ENCODE peak calls at places on chromosome 1, in eight cellular contexts. V, X, W, P, E, R, M and O are unnamed samples. For H3K4me1, the result is how much of the 10 kb centered on the place peaks cover.

GRCh38 chr1:117564227-117565082 is 41.4 kb upstream of the TENT5C start:
- DNase-seq in P (no peak), M (no peak), V (no peak), R (no peak), X (no peak), E (peak), W (no peak), O (no peak)

GRCh38 chr1:69121708-69122107 is 446.0 kb upstream of the LRRC7 start:
- DNase-seq in X (no peak), E (no peak), W (no peak), P (no peak), R (no peak), V (no peak), M (no peak), O (no peak)

GRCh38 chr1:16451868-16452528 is 11.5 kb downstream of the NECAP2 start:
- DNase-seq in P (no peak), R (no peak), X (no peak), W (no peak), M (peak), V (no peak), E (no peak), O (no peak)

GRCh38 chr1:98460136-98460535 is 201.4 kb upstream of the SNX7 start:
- DNase-seq in R (no peak), M (no peak), P (no peak), V (no peak), W (no peak), X (no peak), E (no peak), O (no peak)

GRCh38 chr1:232306269-232306911 is 323.5 kb downstream of the SIPA1L2 start:
- DNase-seq in E (no peak), M (peak), X (peak), W (no peak), R (no peak), P (no peak), V (no peak), O (peak)

GRCh38 chr1:2430592-2430973 is 18.2 kb upstream of the PEX10 start:
- DNase-seq in X (no peak), E (no peak), R (peak), P (no peak), M (no peak), V (no peak), W (no peak), O (no peak)

GRCh38 chr1:167442854-167443565 is 75.3 kb downstream of the CD247 start:
- DNase-seq in R (no peak), V (no peak), E (no peak), X (no peak), P (no peak), W (no peak), M (no peak), O (no peak)

GRCh38 chr1:156394835-156395461 is 25.9 kb downstream of the RHBG start:
- DNase-seq in V (no peak), P (no peak), R (no peak), M (no peak), W (no peak), E (no peak), X (no peak), O (no peak)

GRCh38 chr1:33743221-33743998 is 120.5 kb upstream of the HMGB4 start:
- DNase-seq in E (no peak), P (no peak), R (no peak), M (no peak), X (no peak), W (no peak), V (no peak), O (no peak)

GRCh38 chr1:41662656-41663437 is 178.4 kb upstream of the EDN2 start:
- DNase-seq in X (peak), P (peak), R (peak), M (peak), V (peak), W (no peak), E (no peak), O (peak)

GRCh38 chr1:231803353-231803752 is 176.8 kb downstream of the DISC1 start:
- DNase-seq in M (no peak), V (no peak), P (peak), R (no peak), E (no peak), X (no peak), W (no peak), O (peak)

DNA sequence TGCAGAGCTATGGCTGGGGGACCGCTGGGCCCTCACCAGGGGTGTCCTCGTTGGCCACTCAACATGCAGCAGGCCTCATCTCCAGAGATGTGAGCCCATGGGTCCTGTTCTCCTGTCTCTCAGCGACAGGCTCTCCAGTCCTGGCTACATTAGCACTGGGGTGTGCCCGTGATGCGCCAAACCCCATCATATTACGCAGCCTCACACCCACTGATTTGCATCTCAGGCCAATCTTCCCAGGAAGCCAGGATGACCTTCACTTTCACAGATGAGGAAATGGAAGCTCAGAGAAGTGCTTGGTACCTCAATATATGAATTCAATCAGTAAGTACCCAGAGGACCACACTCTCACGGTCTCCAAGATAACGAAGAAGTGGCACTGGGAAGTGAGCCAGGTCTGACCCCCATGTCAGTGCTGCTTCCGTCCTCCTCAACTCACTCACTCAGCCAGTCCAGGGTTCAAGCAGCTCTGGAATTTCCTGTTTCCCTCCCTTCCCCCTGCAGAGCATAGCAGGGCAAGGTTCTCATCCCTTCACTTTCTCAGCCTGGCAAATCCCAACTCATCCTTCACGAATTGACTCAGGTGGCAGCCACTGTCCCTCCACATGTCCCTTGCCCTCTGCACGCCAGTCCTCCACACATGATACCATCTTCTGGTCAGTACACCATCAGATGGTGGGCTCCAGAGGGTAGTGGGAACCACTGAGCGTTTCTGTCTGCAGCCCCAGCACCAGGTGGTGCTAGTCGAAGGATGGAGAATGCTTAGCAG is 28.9 kb upstream of the EVA1B start:
- DNase-seq in E (no peak), X (no peak), P (no peak), M (no peak), W (no peak), R (no peak), V (no peak), O (no peak)
- TF ChIP-seq POLR2A in E (no peak), X (no peak), P (no peak), M (no peak), W (no peak), R (no peak), V (no peak), O (no peak)

GRCh38 chr1:214476958-214477870 is 74.2 kb downstream of the PTPN14 start:
- DNase-seq in R (no peak), M (no peak), W (no peak), X (no peak), P (no peak), V (no peak), E (no peak), O (no peak)
- H3K4me1 ChIP-seq in R (under half), M (under half), W (under half), X (under half), P (half or more), V (half or more), E (under half), O (half or more)

DNA sequence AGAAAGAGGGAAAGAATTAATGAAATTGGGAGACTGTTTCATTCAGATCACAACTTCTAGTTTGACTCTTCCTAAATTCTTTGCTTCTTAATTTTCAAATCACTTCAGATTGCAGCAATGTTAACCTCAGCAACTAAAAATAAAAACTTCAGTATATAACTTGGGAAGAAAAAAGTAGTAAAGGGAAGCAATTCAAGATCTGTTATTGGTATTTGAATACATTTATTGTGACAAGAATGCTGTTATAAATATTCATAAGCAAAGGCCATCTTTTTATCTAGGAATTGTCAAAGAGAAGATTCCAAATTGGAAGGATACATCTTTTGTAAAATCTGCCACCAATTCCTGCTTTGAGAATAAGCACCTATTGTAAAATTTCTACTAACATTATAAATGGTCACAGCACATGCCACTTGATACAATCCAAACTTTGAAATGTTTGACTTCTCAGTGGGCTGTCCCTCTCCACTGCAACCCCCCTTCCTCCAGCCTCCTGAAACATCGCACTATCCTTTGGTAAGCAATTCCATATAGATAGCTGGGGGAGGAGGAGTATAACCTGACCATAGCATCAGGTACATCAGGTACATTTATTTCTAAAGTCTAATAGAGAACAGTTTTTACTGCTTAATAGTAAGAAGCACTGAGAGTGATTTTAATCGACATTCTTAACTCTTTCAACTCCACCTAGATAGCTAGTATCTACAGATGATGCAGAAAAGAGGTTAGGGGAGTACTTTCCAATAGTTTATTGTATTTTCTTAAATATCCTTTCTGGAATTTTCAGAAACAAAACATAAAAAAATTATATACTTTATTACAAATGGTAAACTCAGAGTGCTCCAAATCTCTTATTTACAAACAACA is 3.0 kb downstream of the JUN start:
- DNase-seq in W (no peak), X (no peak), P (no peak), V (no peak), R (no peak), E (no peak), M (no peak), O (no peak)
- TF ChIP-seq POLR2A in W (no peak), X (peak), P (no peak), V (no peak), R (peak), E (peak), M (peak), O (no peak)

DNA sequence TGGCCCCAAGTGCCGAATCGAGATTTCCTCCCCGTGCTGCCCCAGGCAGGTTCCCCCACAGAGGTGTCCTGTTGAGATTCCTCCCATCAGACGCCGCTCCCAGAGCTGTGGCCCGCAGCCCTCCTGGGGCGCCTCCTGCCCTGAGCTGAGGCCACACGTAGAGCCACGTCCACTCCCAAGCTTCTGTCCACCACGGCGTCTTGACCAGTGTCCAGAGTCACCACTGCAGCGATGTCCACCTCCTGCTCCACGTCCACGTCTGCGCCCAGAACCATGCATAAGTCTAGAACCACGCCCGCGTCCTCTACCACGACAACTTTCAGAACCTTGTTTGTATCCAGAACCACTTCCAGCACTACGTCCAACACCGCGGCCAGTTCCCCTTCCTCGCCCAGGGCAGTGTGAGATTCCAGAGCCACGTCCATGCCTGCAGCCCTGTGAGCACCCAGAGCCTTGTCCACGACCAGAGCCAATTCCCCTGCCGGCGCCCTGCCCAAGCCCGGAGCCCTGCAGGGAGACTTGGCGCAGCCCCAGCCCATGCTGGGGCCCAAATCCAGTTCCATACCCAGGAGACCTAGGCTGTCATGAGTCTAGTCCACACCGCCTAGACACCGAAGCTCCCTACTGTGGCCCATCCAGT is 2.8 kb downstream of the KPRP start:
- DNase-seq in M (no peak), R (no peak), E (no peak), V (no peak), X (no peak), P (no peak), W (no peak), O (no peak)
- H3K4me1 ChIP-seq in M (under half), R (under half), E (under half), V (under half), X (under half), P (under half), W (under half), O (under half)

DNA sequence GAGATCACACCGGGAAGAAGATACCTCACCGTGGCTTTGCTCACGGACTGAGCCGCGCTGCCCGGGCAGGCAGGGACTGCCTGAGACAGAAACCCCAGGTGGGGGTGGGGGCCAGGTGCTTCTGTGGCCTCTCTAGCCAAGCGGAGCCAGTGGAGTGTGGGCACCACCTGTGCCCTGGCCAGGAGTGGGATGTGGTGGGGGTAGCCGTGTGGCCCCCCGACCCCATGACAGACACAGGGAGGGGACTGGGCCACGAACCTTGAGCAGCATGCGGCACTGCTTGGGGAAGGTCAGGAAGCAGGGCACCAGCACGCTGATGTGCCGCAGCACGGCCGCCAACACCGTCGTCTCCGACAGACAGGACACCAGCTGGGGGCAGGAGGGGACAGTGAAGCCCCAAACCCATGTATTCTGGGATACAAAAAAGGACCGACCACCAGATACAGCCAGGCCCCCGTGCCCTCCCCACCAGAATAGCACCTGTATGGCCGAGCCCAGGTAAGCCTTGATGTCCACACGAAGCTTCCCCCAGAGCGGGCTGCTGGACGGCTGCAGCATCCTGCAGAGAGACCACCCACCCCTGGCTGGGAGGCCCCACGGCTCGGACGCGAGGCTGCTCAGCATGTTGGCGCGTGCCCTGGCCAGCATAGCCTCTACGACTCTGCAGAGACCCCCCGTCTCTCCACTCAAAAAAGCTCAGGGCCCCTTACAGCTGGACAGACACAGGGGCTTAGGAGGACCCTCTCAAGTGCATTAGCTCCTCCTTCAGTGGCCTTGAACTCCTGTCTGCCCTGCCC is 5.3 kb downstream of the NOC2L start:
- DNase-seq in X (no peak), E (no peak), R (no peak), W (no peak), V (no peak), P (no peak), M (no peak), O (no peak)
- TF ChIP-seq POLR2A in X (no peak), E (no peak), R (no peak), W (no peak), V (no peak), P (no peak), M (no peak), O (no peak)

GRCh38 chr1:225815526-225816178 is 5.7 kb downstream of the EPHX1 start:
- DNase-seq in V (no peak), M (no peak), P (no peak), R (no peak), X (no peak), E (no peak), W (no peak), O (peak)
- H3K4me1 ChIP-seq in V (half or more), M (half or more), P (half or more), R (half or more), X (half or more), E (under half), W (half or more), O (half or more)

GRCh38 chr1:204376919-204377799 is 17.4 kb upstream of the PLEKHA6 start:
- DNase-seq in M (no peak), P (no peak), W (peak), R (peak), E (no peak), V (peak), X (no peak), O (peak)
- TF ChIP-seq POLR2A in M (no peak), P (no peak), W (peak), R (peak), E (no peak), V (peak), X (no peak), O (no peak)

GRCh38 chr1:59415286-59415850 is 118.5 kb downstream of the FGGY start:
- DNase-seq in V (no peak), X (no peak), M (no peak), P (no peak), E (no peak), W (no peak), R (no peak), O (no peak)

GRCh38 chr1:59421232-59421920 is 124.5 kb downstream of the FGGY start:
- DNase-seq in W (no peak), R (no peak), X (no peak), E (no peak), P (no peak), V (no peak), M (no peak), O (no peak)

GRCh38 chr1:59417406-59417805 is 120.5 kb downstream of the FGGY start:
- DNase-seq in M (no peak), E (no peak), R (no peak), W (no peak), V (no peak), X (no peak), P (no peak), O (no peak)

GRCh38 chr1:59415876-59416275 is 119.0 kb downstream of the FGGY start:
- DNase-seq in E (no peak), M (no peak), R (no peak), X (no peak), V (no peak), W (no peak), P (no peak), O (no peak)

GRCh38 chr1:59418361-59418760 is 121.5 kb downstream of the FGGY start:
- DNase-seq in V (no peak), X (no peak), W (no peak), P (no peak), E (no peak), M (no peak), R (no peak), O (no peak)
- H3K4me1 ChIP-seq in V (under half), X (under half), W (under half), P (under half), E (under half), M (under half), R (under half), O (under half)

DNA sequence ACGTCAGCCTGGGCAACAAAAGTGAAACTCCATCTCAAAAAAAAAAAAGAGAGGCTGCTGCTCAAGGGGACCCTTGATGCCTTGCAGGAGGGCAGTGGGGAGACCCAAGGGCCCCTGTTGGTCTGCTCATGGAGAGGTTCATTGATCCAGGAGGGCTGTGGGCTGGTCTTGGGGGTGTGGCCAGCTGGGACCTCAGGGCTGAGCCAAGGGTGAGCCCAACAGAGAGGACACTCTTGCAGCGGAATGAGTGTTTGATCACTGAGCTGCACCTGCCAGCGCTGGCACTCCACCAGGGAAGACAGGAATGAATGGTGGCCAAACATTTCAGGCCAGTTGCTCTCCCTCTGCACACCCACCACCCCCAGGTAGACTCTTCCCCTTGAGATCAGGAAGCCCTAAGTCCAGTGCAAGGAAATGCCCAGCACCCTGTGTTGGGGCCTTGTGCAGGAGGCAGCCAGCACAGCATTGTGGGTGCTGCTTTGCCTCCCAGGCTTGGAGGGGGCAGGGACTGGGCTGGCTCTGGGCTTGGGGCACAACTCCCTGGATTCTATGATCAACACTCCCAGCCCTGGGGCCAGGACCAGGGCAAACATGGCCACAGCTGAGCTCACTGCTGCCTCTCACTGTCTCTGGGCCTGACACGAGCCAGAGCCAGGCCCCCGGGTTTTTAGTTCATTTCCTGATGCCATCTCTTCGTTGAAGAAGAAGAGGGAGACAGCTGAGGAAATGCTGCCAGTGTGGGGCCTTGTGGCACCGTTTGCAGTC is 50.6 kb downstream of the IRF2BP2 start:
- DNase-seq in W (no peak), V (no peak), M (no peak), R (no peak), P (no peak), E (no peak), X (peak), O (no peak)
- TF ChIP-seq POLR2A in W (no peak), V (no peak), M (no peak), R (no peak), P (no peak), E (no peak), X (no peak), O (no peak)